ENCODE peak calls at places on chromosomes 3 and 15, in ten cellular contexts. C is fibroblast of the conjunctiva; F is HTR-8/SVneo; E is cerebellar nuclear complex; L is pulmonary artery endothelial cell; K is lung microvascular endothelial cell; Q is mammary epithelial cell; J is activated effector memory CD4-positive, alpha-beta T cell treated with Interleukin-2 at 50 U/mL for 16 hours; I is T-cell; Y is cardiac muscle cell. R is an unnamed sample.

GRCh38 chr3:101903426-101903825 is 54.1 kb downstream of the NFKBIZ start:
- DNase-seq in Y (peak; percentile 15), J (no peak), Q (peak; percentile 55), L (no peak), I (no peak), K (no peak), C (no peak), E (no peak), F (no peak), R (no peak)

GRCh38 chr15:72281713-72282112 is 9.4 kb upstream of the PARP6 start:
- DNase-seq in L (no peak), E (no peak), J (no peak), Q (no peak), I (no peak), K (no peak), Y (no peak), F (no peak), C (no peak), R (no peak)

GRCh38 chr15:65318870-65319356 is 14.4 kb downstream of the RNU5B-1 start:
- DNase-seq in L (no peak), E (peak; percentile 10), Q (peak; percentile 67), F (peak; percentile 87), I (peak; percentile 60), C (peak; percentile 55), K (peak; percentile 82), J (peak; percentile 60), Y (peak; percentile 86), R (peak; percentile 56)

GRCh38 chr15:34049096-34049495 is 10.1 kb upstream of the AVEN start:
- DNase-seq in Q (peak; percentile 50), F (no peak), K (no peak), Y (peak; percentile 95), J (no peak), E (no peak), L (no peak), C (peak; percentile 56), I (no peak), R (no peak)

GRCh38 chr15:97976766-97977503 is 16.4 kb downstream of the ARRDC4 start:
- DNase-seq in K (no peak), J (no peak), I (no peak), L (no peak), C (no peak), Y (no peak), E (no peak), Q (peak; percentile 82), F (no peak), R (no peak)

GRCh38 chr3:414063-414462 is 217.5 kb downstream of the CHL1 start:
- DNase-seq in Q (no peak), C (peak; percentile 3), F (no peak), Y (peak; percentile 12), I (no peak), J (no peak), K (peak; percentile 1), E (no peak), L (no peak), R (no peak)

GRCh38 chr3:149299938-149300791 is 33.3 kb downstream of the TM4SF18 start:
- DNase-seq in J (no peak), L (no peak), E (no peak), Y (peak; percentile 93), C (peak; percentile 87), Q (peak; percentile 99), K (peak; percentile 36), F (peak; percentile 72), I (no peak), R (no peak)

GRCh38 chr3:147360936-147361670 is 45.2 kb downstream of the ZIC4 start:
- DNase-seq in Q (no peak), K (peak; percentile 14), I (no peak), F (no peak), C (no peak), J (no peak), Y (no peak), E (no peak), L (no peak), R (no peak)

GRCh38 chr3:122615303-122615702 is 37.9 kb downstream of the PARP15 start:
- DNase-seq in Y (peak; percentile 9), C (no peak), E (no peak), K (no peak), F (no peak), Q (no peak), L (no peak), I (no peak), J (no peak), R (no peak)

GRCh38 chr3:10116138-10116460 is 624 bp downstream of the BRK1 start:
- DNase-seq in F (peak; percentile 20), C (peak; percentile 13), L (peak; percentile 7), E (no peak), I (no peak), Q (peak; percentile 43), J (no peak), Y (peak; percentile 44), K (no peak), R (no peak)

GRCh38 chr3:53881691-53882593 is at the start of gene ACTR8:
- DNase-seq in J (peak; percentile 77), L (peak; percentile 49), K (peak; percentile 93), E (peak; percentile 23), C (peak; percentile 77), Y (peak; percentile 92), I (peak; percentile 70), Q (peak; percentile 60), F (peak; percentile 84), R (peak; percentile 75)

GRCh38 chr15:25876231-25877140 is 13.4 kb upstream of the ATP10A start:
- DNase-seq in J (no peak), F (no peak), L (no peak), K (no peak), I (no peak), E (no peak), Q (no peak), Y (no peak), C (no peak), R (no peak)

R was measured in activated T-helper 1 cell treated with Interleukin-2 at 50 U/mL for 16 hours.